ENCODE peak calls at places on chromosomes 5 and 9, in eight cellular contexts. O is GM10248; V is NCI-H2171 treated with DMSO at 0.1 percent for 48 hours; J is stimulated activated CD8-positive, alpha-beta memory T cell treated with anti-CD3 and anti-CD28 coated beads, Interleukin-15, amount 100 ng/mL, for 48 hours; M is iris pigment epithelial cell; U is AML-193; P is endothelial cell; A is stimulated activated CD4-positive, alpha-beta T cell treated with anti-CD3 and anti-CD28 coated beads, Interleukin-4, amount 100 ng/mL, for 24 hours. G is an unnamed sample.

GRCh38 chr9:13481274-13481673 is 201.8 kb upstream of the MPDZ start:
- DNase-seq in O (no peak), V (no peak), J (no peak), M (no peak), U (no peak), P (no peak), A (no peak), G (no peak)

GRCh38 chr5:105849701-105850100 is 1821.0 kb downstream of the EFNA5 start:
- DNase-seq in O (no peak), V (no peak), J (no peak), M (peak; percentile 36), U (no peak), P (no peak), A (no peak), G (no peak)

GRCh38 chr5:40401965-40402364 is 277.8 kb upstream of the PTGER4 start:
- DNase-seq in O (no peak), V (no peak), J (no peak), M (peak; percentile 82), U (peak; percentile 39), P (no peak), A (peak; percentile 66), G (peak; percentile 74)

GRCh38 chr5:43602456-43602817 is 543 bp upstream of the NNT start:
- DNase-seq in O (no peak), V (peak; percentile 83), J (no peak), M (peak; percentile 39), U (no peak), P (no peak), A (peak; percentile 18), G (peak; percentile 34)

GRCh38 chr9:126234681-126235349 is 91.8 kb upstream of the MVB12B start:
- DNase-seq in O (no peak), V (no peak), J (no peak), M (no peak), U (no peak), P (no peak), A (no peak), G (no peak)

GRCh38 chr5:179763215-179763945 is 30.4 kb upstream of the LTC4S start:
- DNase-seq in O (peak; percentile 73), V (peak; percentile 42), J (no peak), M (peak; percentile 82), U (peak; percentile 55), P (peak; percentile 55), A (peak; percentile 57), G (peak; percentile 62)

GRCh38 chr9:79617395-79617794 is 45.6 kb downstream of the TLE4 start:
- DNase-seq in O (no peak), V (no peak), J (no peak), M (peak; percentile 81), U (no peak), P (no peak), A (no peak), G (no peak)

GRCh38 chr5:123511648-123512605 is at the start of gene CSNK1G3:
- DNase-seq in O (peak; percentile 92), V (peak; percentile 91), J (peak; percentile 91), M (peak; percentile 98), U (no peak), P (peak; percentile 92), A (peak; percentile 94), G (peak; percentile 97)

GRCh38 chr9:5336683-5337082 is 3.0 kb downstream of the RLN1 start:
- DNase-seq in O (no peak), V (no peak), J (no peak), M (no peak), U (no peak), P (no peak), A (no peak), G (peak; percentile 41)

GRCh38 chr5:1512541-1513291 is 11.0 kb downstream of the LPCAT1 start:
- DNase-seq in O (no peak), V (peak; percentile 11), J (no peak), M (no peak), U (no peak), P (peak; percentile 1), A (no peak), G (no peak)

GRCh38 chr9:87557996-87558395 is 60.3 kb downstream of the DAPK1 start:
- DNase-seq in O (no peak), V (no peak), J (no peak), M (no peak), U (no peak), P (no peak), A (no peak), G (no peak)

GRCh38 chr9:115520626-115521025 is 402.7 kb upstream of the TNC start:
- DNase-seq in O (no peak), V (no peak), J (no peak), M (no peak), U (no peak), P (no peak), A (no peak), G (no peak)

GRCh38 chr5:81826128-81826527 is 75.2 kb upstream of the SSBP2 start:
- DNase-seq in O (no peak), V (peak; percentile 4), J (no peak), M (no peak), U (no peak), P (no peak), A (no peak), G (no peak)

GRCh38 chr5:150836703-150837102 is 9.6 kb upstream of the IRGM start:
- DNase-seq in O (no peak), V (no peak), J (no peak), M (no peak), U (no peak), P (no peak), A (no peak), G (no peak)

GRCh38 chr5:29161897-29162296 is 2031.6 kb upstream of the CDH6 start:
- DNase-seq in O (no peak), V (no peak), J (no peak), M (no peak), U (no peak), P (no peak), A (no peak), G (no peak)

GRCh38 chr5:135310328-135310989 is 88.6 kb downstream of the MACROH2A1 start:
- DNase-seq in O (no peak), V (no peak), J (no peak), M (peak; percentile 88), U (peak; percentile 46), P (no peak), A (no peak), G (no peak)

GRCh38 chr9:98913044-98913443 is 30.7 kb upstream of the COL15A1 start:
- DNase-seq in O (no peak), V (no peak), J (no peak), M (no peak), U (no peak), P (no peak), A (no peak), G (no peak)

GRCh38 chr5:125890387-125890955 is 532.7 kb upstream of the GRAMD2B start:
- DNase-seq in O (no peak), V (no peak), J (no peak), M (no peak), U (no peak), P (no peak), A (no peak), G (no peak)

GRCh38 chr9:120767451-120767850 is 25.8 kb downstream of the FBXW2 start:
- DNase-seq in O (no peak), V (no peak), J (no peak), M (no peak), U (no peak), P (no peak), A (no peak), G (no peak)

GRCh38 chr5:2752059-2752874 is 790 bp upstream of the IRX2 start:
- DNase-seq in O (no peak), V (peak; percentile 73), J (no peak), M (no peak), U (no peak), P (no peak), A (no peak), G (no peak)

GRCh38 chr5:132008961-132009680 is 2.3 kb downstream of the ACSL6 start:
- DNase-seq in O (no peak), V (peak; percentile 65), J (no peak), M (no peak), U (no peak), P (no peak), A (no peak), G (no peak)

GRCh38 chr5:78612227-78613150 is 36.1 kb downstream of the LHFPL2 start:
- DNase-seq in O (no peak), V (no peak), J (no peak), M (no peak), U (no peak), P (no peak), A (no peak), G (no peak)

GRCh38 chr5:124888622-124889521 is 142.4 kb upstream of the ZNF608 start:
- DNase-seq in O (no peak), V (no peak), J (no peak), M (no peak), U (no peak), P (no peak), A (no peak), G (no peak)

GRCh38 chr5:143428155-143428554 is 24.7 kb upstream of the NR3C1 start:
- DNase-seq in O (no peak), V (no peak), J (no peak), M (no peak), U (peak; percentile 49), P (no peak), A (no peak), G (no peak)

GRCh38 chr9:27125030-27125429 is 16.0 kb downstream of the TEK start:
- DNase-seq in O (no peak), V (no peak), J (no peak), M (peak; percentile 96), U (no peak), P (no peak), A (no peak), G (no peak)

GRCh38 chr9:117555964-117556629 is 141.2 kb upstream of the ASTN2 start:
- DNase-seq in O (peak; percentile 52), V (peak; percentile 31), J (peak; percentile 6), M (peak; percentile 58), U (peak; percentile 26), P (peak; percentile 65), A (peak; percentile 5), G (peak; percentile 52)

GRCh38 chr9:137643921-137644320 is 25.1 kb downstream of the EHMT1 start:
- DNase-seq in O (no peak), V (no peak), J (no peak), M (no peak), U (no peak), P (no peak), A (no peak), G (no peak)

GRCh38 chr9:76369583-76369982 is 24.6 kb downstream of the RFK start:
- DNase-seq in O (peak; percentile 18), V (peak; percentile 86), J (no peak), M (peak; percentile 68), U (no peak), P (no peak), A (no peak), G (no peak)

GRCh38 chr5:9288234-9288633 is 257.6 kb downstream of the SEMA5A start:
- DNase-seq in O (no peak), V (no peak), J (no peak), M (no peak), U (no peak), P (no peak), A (no peak), G (no peak)

GRCh38 chr9:4515958-4516375 is 25.7 kb downstream of the SLC1A1 start:
- DNase-seq in O (peak; percentile 29), V (peak; percentile 48), J (no peak), M (no peak), U (no peak), P (no peak), A (no peak), G (no peak)

GRCh38 chr5:172617817-172618216 is 23.2 kb upstream of the NEURL1B start:
- DNase-seq in O (no peak), V (no peak), J (no peak), M (no peak), U (no peak), P (no peak), A (no peak), G (no peak)

GRCh38 chr9:93183106-93183662 is 755 bp upstream of the WNK2 start:
- DNase-seq in O (no peak), V (no peak), J (no peak), M (no peak), U (no peak), P (no peak), A (no peak), G (no peak)

GRCh38 chr5:176771102-176771845 is 39.1 kb upstream of the UNC5A start:
- DNase-seq in O (no peak), V (no peak), J (no peak), M (no peak), U (no peak), P (no peak), A (no peak), G (no peak)

GRCh38 chr9:129267141-129267540 is 89.1 kb upstream of the IER5L start:
- DNase-seq in O (no peak), V (no peak), J (no peak), M (no peak), U (no peak), P (no peak), A (no peak), G (no peak)